ENCODE peak calls at places on chromosomes 12 and 14, in eight cellular contexts. Y is EH; A is hippocampal formation; Z is immature natural killer cell; G is B cell; K is activated CD8-positive, alpha-beta memory T cell treated with anti-CD3 and anti-CD28 coated beads, Interleukin-2, amount 50 U/mL, for 4 hours; S is activated CD4-positive, alpha-beta T cell treated with anti-CD3 and anti-CD28 coated beads, Interleukin-2, amount 50 U/mL, for 24 hours; T is germinal center. L is an unnamed sample.

GRCh38 chr12:19409376-19409775 is 29.9 kb upstream of the AEBP2 start:
- DNase-seq in T (no peak), Y (no peak), A (no peak), G (no peak), Z (no peak), S (no peak), K (no peak), L (no peak)

GRCh38 chr14:88765130-88765529 is 27.6 kb downstream of the EML5 start:
- DNase-seq in Y (peak), G (no peak), A (no peak), T (no peak), Z (no peak), K (no peak), S (no peak), L (no peak)

GRCh38 chr14:74649673-74650072 is 37.6 kb upstream of the LTBP2 start:
- DNase-seq in Z (no peak), K (no peak), S (no peak), A (no peak), T (no peak), G (no peak), Y (peak), L (no peak)

GRCh38 chr14:75430526-75430925 is 2.7 kb downstream of the JDP2 start:
- DNase-seq in Z (no peak), Y (no peak), A (no peak), K (no peak), S (no peak), G (no peak), T (no peak), L (no peak)

GRCh38 chr14:68659021-68659931 is 133.6 kb downstream of the ZFP36L1 start:
- DNase-seq in S (no peak), G (no peak), Z (no peak), A (no peak), Y (peak), K (no peak), T (no peak), L (no peak)

GRCh38 chr12:50747817-50748216 is 16.1 kb upstream of the ATF1 start:
- DNase-seq in Z (no peak), Y (no peak), A (no peak), S (no peak), K (no peak), T (no peak), G (no peak), L (no peak)

GRCh38 chr14:100586520-100587247 is 533 bp downstream of the BEGAIN start:
- DNase-seq in G (no peak), S (peak), Z (no peak), Y (peak), K (peak), A (no peak), T (no peak), L (no peak)

GRCh38 chr12:93135286-93136239 is 206.5 kb upstream of the EEA1 start:
- DNase-seq in T (no peak), A (no peak), K (no peak), Z (no peak), S (no peak), G (no peak), Y (peak), L (peak)

GRCh38 chr12:90205165-90205564 is 496.5 kb upstream of the ATP2B1 start:
- DNase-seq in Y (no peak), K (no peak), Z (no peak), G (no peak), A (no peak), S (no peak), T (no peak), L (no peak)

GRCh38 chr12:118520954-118521353 is 144.6 kb downstream of the SUDS3 start:
- DNase-seq in Z (no peak), K (no peak), S (no peak), A (no peak), Y (no peak), G (no peak), T (no peak), L (no peak)

GRCh38 chr12:13103391-13104033 is at the start of gene GSG1:
- DNase-seq in A (no peak), K (no peak), S (no peak), Z (no peak), Y (no peak), G (no peak), T (no peak), L (no peak)

GRCh38 chr12:13153180-13153579 is 43.3 kb upstream of the EMP1 start:
- DNase-seq in Z (no peak), S (no peak), K (no peak), G (no peak), A (no peak), T (no peak), Y (no peak), L (no peak)

GRCh38 chr12:63164911-63165310 is 13.9 kb upstream of the AVPR1A start:
- DNase-seq in S (no peak), Z (no peak), G (no peak), T (no peak), A (no peak), Y (no peak), K (no peak), L (no peak)

GRCh38 chr14:65414961-65415589 is 2.5 kb downstream of the FUT8 start:
- DNase-seq in Y (peak), G (peak), T (peak), Z (no peak), A (peak), K (peak), S (no peak), L (peak)

GRCh38 chr12:63968685-63969084 is 124.2 kb downstream of the SRGAP1 start:
- DNase-seq in K (no peak), Y (no peak), Z (no peak), T (no peak), A (peak), G (no peak), S (no peak), L (no peak)

GRCh38 chr12:115440438-115440837 is 756.5 kb upstream of the TBX3 start:
- DNase-seq in Y (peak), G (no peak), K (no peak), T (no peak), S (no peak), Z (no peak), A (no peak), L (peak)

GRCh38 chr14:60656755-60657608 is 7.7 kb upstream of the SIX1 start:
- DNase-seq in K (no peak), A (no peak), Z (no peak), S (no peak), G (peak), Y (peak), T (peak), L (no peak)

GRCh38 chr12:94621662-94622359 is 28.5 kb downstream of the TMCC3 start:
- DNase-seq in A (no peak), S (peak), K (no peak), T (peak), Z (peak), Y (no peak), G (peak), L (no peak)

GRCh38 chr12:130831246-130831645 is 7.8 kb downstream of the STX2 start:
- DNase-seq in G (no peak), K (no peak), Z (no peak), T (no peak), Y (no peak), S (no peak), A (no peak), L (no peak)

GRCh38 chr12:42737364-42737763 is 147.8 kb upstream of the PRICKLE1 start:
- DNase-seq in S (no peak), Y (no peak), Z (no peak), K (no peak), A (no peak), G (no peak), T (no peak), L (no peak)

L was measured in smooth muscle cell of the brain vasculature.